ENCODE peak calls at places on chromosomes 12 and 14, in five cellular contexts. C is K562, M is WTC11, T is H1, R is HepG2. V is an unnamed sample.

GRCh38 chr12:124914392-124915248 is at the start of gene UBC:
- DNase-seq in C (peak; percentile 84), M (peak; percentile 82), T (no peak), R (peak; percentile 76), V (no peak)

GRCh38 chr14:92986254-92987147 is 63.6 kb downstream of the CHGA start:
- DNase-seq in C (no peak), M (no peak), T (no peak), R (peak; percentile 92), V (no peak)

GRCh38 chr14:75469164-75469563 is 41.3 kb downstream of the JDP2 start:
- DNase-seq in C (no peak), M (no peak), T (no peak), R (no peak), V (no peak)

GRCh38 chr12:120855823-120856589 is 48.2 kb downstream of the SPPL3 start:
- DNase-seq in C (peak; percentile 30), M (no peak), T (no peak), R (no peak), V (no peak)

GRCh38 chr14:22882529-22883190 is 362 bp upstream of the REM2 start:
- DNase-seq in C (peak; percentile 77), M (peak; percentile 72), T (no peak), R (no peak), V (no peak)

GRCh38 chr14:44960146-44960545 is 1.6 kb downstream of the KLHL28 start:
- DNase-seq in C (no peak), M (no peak), T (no peak), R (no peak), V (no peak)

GRCh38 chr14:76918176-76918750 is 92.1 kb downstream of the LRRC74A start:
- DNase-seq in C (peak; percentile 20), M (no peak), T (no peak), R (no peak), V (no peak)

GRCh38 chr12:130576286-130576933 is 139.7 kb downstream of the RIMBP2 start:
- DNase-seq in C (no peak), M (no peak), T (no peak), R (no peak), V (no peak)

DNA sequence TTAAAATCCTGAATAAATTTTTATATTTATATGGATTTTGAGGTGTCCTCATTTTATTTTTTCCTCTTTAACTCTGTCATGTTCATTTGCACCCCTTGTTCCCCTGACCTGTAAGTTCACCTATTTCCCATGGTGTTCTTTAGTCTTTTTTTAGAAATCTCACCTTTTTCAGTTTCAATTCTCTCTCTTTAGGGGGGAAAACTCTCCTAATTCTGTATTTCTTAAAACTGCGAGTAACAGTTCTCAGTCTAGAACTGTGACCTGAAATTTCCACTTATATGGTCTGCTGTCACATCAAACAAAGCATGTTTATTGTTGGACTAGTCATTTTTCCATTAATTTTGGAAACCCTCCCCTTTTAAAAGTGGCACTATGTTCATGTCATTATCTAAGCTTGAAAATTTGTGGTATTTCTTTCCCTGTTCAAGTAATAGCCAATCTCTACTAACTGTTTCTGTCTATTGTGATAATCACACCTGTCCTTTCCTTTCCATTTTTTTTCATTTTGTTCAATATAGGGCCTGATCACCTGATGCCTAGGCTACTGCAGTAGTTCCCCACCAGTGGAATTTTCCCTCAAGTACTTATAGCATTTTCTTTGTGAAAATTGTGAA is 14.0 kb upstream of the FBXO33 start:
- DNase-seq in C (no peak), M (no peak), T (no peak), R (no peak), V (no peak)
- TF ChIP-seq ATF2 in C (no peak), M (no peak), T (no peak), R (no peak), V (peak; percentile 50)

GRCh38 chr12:50050410-50051280 is 6.8 kb upstream of the ASIC1 start:
- DNase-seq in C (peak; percentile 99), M (peak; percentile 65), T (no peak), R (peak; percentile 46), V (no peak)
- TF ChIP-seq ATF2 in C (no peak), M (no peak), T (no peak), R (no peak), V (no peak)

DNA sequence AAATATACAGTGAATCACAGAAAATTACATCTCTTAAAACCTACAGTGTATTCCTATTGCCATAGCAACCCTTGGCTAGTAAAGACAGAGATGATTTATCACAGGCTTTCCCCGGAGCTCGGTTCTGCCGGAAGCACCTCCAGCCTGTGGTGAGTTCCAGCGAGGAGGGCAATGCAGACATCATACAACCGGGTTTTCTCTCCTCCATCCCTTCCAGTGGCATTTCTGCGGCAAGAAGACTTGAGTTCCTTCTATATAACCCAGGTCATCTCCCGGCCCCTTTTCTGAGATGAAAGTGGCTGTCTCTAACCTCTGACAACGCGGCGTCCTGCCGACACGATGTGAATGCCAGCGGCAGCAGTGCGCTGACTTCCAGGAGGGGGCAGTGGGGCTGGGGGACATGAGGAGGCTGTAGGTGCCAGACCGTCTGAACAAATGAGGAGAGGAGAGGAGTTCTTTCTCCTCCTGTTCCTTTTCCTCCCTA is 68.5 kb upstream of the MAX start:
- DNase-seq in C (no peak), M (peak; percentile 65), T (no peak), R (no peak), V (peak; percentile 40)
- TF ChIP-seq ATF2 in C (no peak), M (no peak), T (no peak), R (no peak), V (no peak)

GRCh38 chr14:91956616-91957015 is 9.1 kb upstream of the FBLN5 start:
- DNase-seq in C (no peak), M (no peak), T (no peak), R (no peak), V (no peak)
- TF ChIP-seq ATF2 in C (no peak), M (no peak), T (no peak), R (no peak), V (no peak)

GRCh38 chr14:35254736-35255135 is 37.4 kb upstream of the PSMA6 start:
- DNase-seq in C (no peak), M (no peak), T (no peak), R (no peak), V (peak; percentile 64)
- TF ChIP-seq ATF2 in C (no peak), M (no peak), T (no peak), R (no peak), V (no peak)

DNA sequence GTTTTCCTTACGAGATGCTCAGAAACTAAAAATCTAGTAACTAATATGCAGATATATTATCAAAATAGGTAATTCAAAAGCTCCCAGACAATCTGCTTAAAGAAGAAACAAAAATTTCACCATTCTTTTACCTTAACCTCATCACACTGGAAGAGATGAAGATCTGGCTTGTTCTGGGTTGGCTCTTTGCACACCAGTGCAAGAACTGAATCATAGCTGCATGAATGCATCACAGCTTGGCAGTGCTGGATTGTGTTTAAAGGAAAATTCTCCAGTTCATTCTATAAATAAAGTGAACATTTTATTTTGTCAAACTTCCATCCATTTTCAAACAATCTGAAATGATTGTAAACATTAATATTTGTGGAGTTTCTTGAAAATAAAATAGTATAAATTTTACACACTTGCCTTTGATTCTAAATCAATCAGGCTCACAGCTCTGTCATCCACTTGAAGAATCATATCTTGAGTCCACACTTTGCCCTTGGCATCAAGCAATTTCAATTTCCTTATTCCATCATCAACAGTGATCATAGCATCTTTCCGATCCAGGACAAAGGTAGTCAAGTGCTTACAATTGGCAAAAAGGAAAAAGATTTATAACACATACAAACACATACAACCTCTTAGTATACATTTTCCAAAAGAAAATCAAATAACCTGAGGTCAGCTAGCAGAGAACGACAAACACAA is 119.8 kb downstream of the EPS8 start:
- DNase-seq in C (no peak), M (no peak), T (no peak), R (no peak), V (no peak)
- TF ChIP-seq ATF2 in C (no peak), M (no peak), T (no peak), R (no peak), V (no peak)

GRCh38 chr14:52059614-52060013 is 9.2 kb downstream of the NID2 start:
- DNase-seq in C (no peak), M (no peak), T (no peak), R (no peak), V (no peak)
- TF ChIP-seq ATF2 in C (no peak), M (no peak), T (no peak), R (no peak), V (no peak)

DNA sequence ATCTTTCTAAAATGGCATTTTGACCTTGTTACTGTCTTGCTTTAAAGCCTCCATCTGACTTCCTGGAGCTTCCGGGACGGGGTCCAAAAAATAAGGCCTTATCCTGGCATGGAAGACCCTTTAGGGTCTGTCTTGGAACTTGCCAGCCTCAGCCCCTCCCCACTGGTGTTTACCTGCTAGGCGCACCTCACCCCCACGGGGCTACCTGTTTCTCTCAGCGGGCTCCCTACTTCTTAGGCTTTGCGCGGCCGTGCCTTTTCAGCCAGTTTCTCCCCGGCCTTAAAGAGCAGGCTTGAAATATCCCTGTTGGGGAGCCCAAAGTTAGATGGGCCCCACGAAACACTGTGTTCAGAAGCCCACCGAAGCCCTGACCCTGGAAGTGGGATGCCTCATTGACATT is 5.1 kb downstream of the RTL1 start:
- DNase-seq in C (no peak), M (peak; percentile 8), T (no peak), R (no peak), V (no peak)
- TF ChIP-seq ATF2 in C (no peak), M (no peak), T (no peak), R (no peak), V (no peak)

DNA sequence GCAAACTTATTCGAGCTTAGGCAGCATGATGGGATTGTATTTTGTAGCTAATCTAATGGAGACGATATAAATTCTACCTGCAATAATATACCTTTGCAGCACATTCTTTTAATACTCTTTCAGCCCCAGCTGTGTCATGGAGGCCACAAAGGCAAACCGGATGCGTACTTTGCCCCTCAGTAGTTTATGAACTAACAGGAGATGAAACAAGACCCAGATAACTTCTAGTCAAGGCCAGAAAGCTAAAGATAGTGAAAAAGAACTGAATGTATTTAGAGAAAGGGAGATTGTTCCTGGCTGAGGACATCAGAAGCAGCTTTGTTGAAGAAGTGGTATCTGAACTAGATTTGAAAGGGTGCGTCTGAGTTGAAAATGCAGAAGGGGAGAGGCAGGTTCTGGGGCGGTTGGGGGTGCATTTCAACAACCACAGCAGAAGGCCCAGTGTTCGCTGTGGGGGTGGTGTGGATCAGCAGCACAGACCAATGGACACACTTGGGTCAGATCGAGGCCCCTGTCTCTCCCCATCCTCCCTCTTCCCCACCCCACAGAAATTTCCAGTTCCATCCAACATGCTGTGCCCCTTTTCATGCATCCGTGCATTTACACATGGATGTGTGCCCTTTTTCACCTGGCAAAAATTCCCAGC is 2.0 kb downstream of the ZNF839 start:
- DNase-seq in C (no peak), M (no peak), T (no peak), R (peak; percentile 91), V (no peak)
- TF ChIP-seq ATF2 in C (no peak), M (no peak), T (no peak), R (no peak), V (no peak)

V was measured in GM12878.